ENCODE peak calls at places on chromosomes 7 and 10, in four cellular contexts. S is AG09319, X is BJ, A is natural killer cell. Z is an unnamed sample.

GRCh38 chr10:30645340-30645827 is 15.8 kb upstream of the LYZL2 start:
- DNase-seq in S (no peak), A (no peak), X (no peak), Z (no peak)

GRCh38 chr10:122983898-122984297 is 3.7 kb downstream of the PSTK start:
- DNase-seq in A (no peak), S (no peak), X (no peak), Z (no peak)

GRCh38 chr7:107045195-107045960 is 873 bp downstream of the PRKAR2B start:
- DNase-seq in S (no peak), A (no peak), X (no peak), Z (no peak)

GRCh38 chr7:52609511-52609910 is 425.9 kb upstream of the POM121L12 start:
- DNase-seq in A (no peak), X (no peak), S (no peak), Z (no peak)

GRCh38 chr7:112665709-112666108 is 124.5 kb downstream of the TMEM168 start:
- DNase-seq in S (no peak), X (no peak), A (no peak), Z (no peak)

GRCh38 chr7:92723205-92723604 is 113.2 kb downstream of the CDK6 start:
- DNase-seq in S (no peak), A (no peak), X (no peak), Z (no peak)

GRCh38 chr10:72015868-72016267 is 51.7 kb downstream of the CHST3 start:
- DNase-seq in A (no peak), S (no peak), X (no peak), Z (no peak)

GRCh38 chr10:78992333-78992732 is 76.4 kb upstream of the ZMIZ1 start:
- DNase-seq in S (no peak), A (no peak), X (no peak), Z (no peak)

GRCh38 chr10:11877506-11877905 is 54.4 kb downstream of the PROSER2 start:
- DNase-seq in A (no peak), X (no peak), S (no peak), Z (no peak)

GRCh38 chr10:16314259-16314658 is 122.6 kb upstream of the PTER start:
- DNase-seq in S (no peak), X (no peak), A (no peak), Z (no peak)
- TF ChIP-seq CTCF in S (no peak), X (no peak), A (no peak), Z (no peak)

GRCh38 chr10:113216068-113216467 is 266.0 kb downstream of the TCF7L2 start:
- DNase-seq in A (no peak), X (no peak), S (no peak), Z (no peak)
- TF ChIP-seq CTCF in A (no peak), X (peak; percentile 26), S (peak; percentile 20), Z (peak; percentile 35)

GRCh38 chr10:132398566-132398991 is 1.6 kb downstream of the PWWP2B start:
- DNase-seq in X (no peak), A (no peak), S (no peak), Z (no peak)

GRCh38 chr10:132401396-132402168 is 4.6 kb downstream of the PWWP2B start:
- DNase-seq in X (no peak), S (no peak), A (no peak), Z (no peak)

GRCh38 chr10:132400547-132401151 is 3.6 kb downstream of the PWWP2B start:
- DNase-seq in X (no peak), A (no peak), S (no peak), Z (no peak)

GRCh38 chr10:132399117-132400035 is 2.4 kb downstream of the PWWP2B start:
- DNase-seq in S (no peak), A (no peak), X (no peak), Z (no peak)

GRCh38 chr10:132400041-132400546 is 3.1 kb downstream of the PWWP2B start:
- DNase-seq in A (no peak), S (no peak), X (no peak), Z (no peak)
- TF ChIP-seq CTCF in A (no peak), S (no peak), X (no peak), Z (no peak)

GRCh38 chr7:100053201-100053600 is 3.6 kb downstream of the ZSCAN21 start:
- DNase-seq in S (peak; percentile 30), X (no peak), A (no peak), Z (no peak)
- TF ChIP-seq CTCF in S (peak; percentile 7), X (no peak), A (no peak), Z (peak; percentile 49)

Z was measured in progenitor cell of endocrine pancreas.